ENCODE peak calls at places on chromosomes 13 and 19, in four cellular contexts. V, D, C and K are unnamed samples.

GRCh38 chr19:40741527-40742390 is 8.5 kb downstream of the ACTMAP start:
- DNase-seq in C (no peak), D (no peak), V (peak), K (no peak)

GRCh38 chr19:4709440-4710280 is 14.0 kb downstream of the DPP9 start:
- DNase-seq in V (no peak), C (no peak), D (peak), K (no peak)

GRCh38 chr19:17951151-17952040 is 15.5 kb upstream of the KCNN1 start:
- DNase-seq in D (no peak), C (no peak), V (no peak), K (peak)

GRCh38 chr19:46254776-46255175 is 25.2 kb downstream of the IGFL1 start:
- DNase-seq in C (no peak), V (no peak), D (no peak), K (no peak)

GRCh38 chr19:18833849-18834643 is 2.3 kb downstream of the UPF1 start:
- DNase-seq in C (peak), D (no peak), V (peak), K (no peak)

GRCh38 chr13:101209206-101209893 is 207.0 kb downstream of the NALCN start:
- DNase-seq in V (no peak), C (no peak), D (no peak), K (no peak)

GRCh38 chr19:30670011-30670329 is 297.8 kb downstream of the ZNF536 start:
- DNase-seq in D (no peak), C (no peak), V (no peak), K (no peak)

GRCh38 chr13:73194310-73194709 is 135.5 kb downstream of the KLF5 start:
- DNase-seq in V (no peak), D (no peak), C (peak), K (no peak)

GRCh38 chr13:106467406-106468122 is 67.9 kb downstream of the EFNB2 start:
- DNase-seq in V (no peak), C (no peak), D (no peak), K (no peak)

GRCh38 chr13:91135949-91136348 is 211.5 kb upstream of the MIR17HG start:
- DNase-seq in V (no peak), C (no peak), D (no peak), K (peak)

GRCh38 chr13:112722433-112723250 is 32.8 kb downstream of the ATP11A start:
- DNase-seq in D (no peak), C (peak), V (peak), K (no peak)

GRCh38 chr19:49442793-49443365 is 1.6 kb upstream of the SLC17A7 start:
- DNase-seq in D (peak), C (peak), V (peak), K (peak)

GRCh38 chr19:16386619-16387240 is 62.1 kb downstream of the KLF2 start:
- DNase-seq in C (peak), V (peak), D (no peak), K (peak)